ENCODE peak calls at places on chromosomes 11 and 22, in nine cellular contexts. O is GM12892; Y is stimulated activated CD4-positive, alpha-beta T cell treated with anti-CD3 and anti-CD28 coated beads, Interleukin-4, amount 100 ng/mL, for 48 hours; G is neural crest cell; K is activated naive CD8-positive, alpha-beta T cell treated with anti-CD3 and anti-CD28 coated beads for 36 hours; X is tibial nerve; L is Calu3; E is cardiac fibroblast; A is activated T-cell treated with anti-CD3 and anti-CD28 coated beads, Interleukin-2, amount 50 U/mL, for 1 hour. U is an unnamed sample.
A peak's percentile ranks its signal among the peaks of the same experiment; 100 is the strongest.

GRCh38 chr11:47863893-47864430 is 15.8 kb upstream of the NUP160 start:
- DNase-seq in O (no peak), G (no peak), X (no peak), E (no peak), L (no peak), A (no peak), Y (no peak), K (no peak), U (no peak)

GRCh38 chr11:128690746-128691091 is 3.2 kb upstream of the FLI1 start:
- DNase-seq in K (no peak), Y (no peak), X (no peak), O (no peak), A (no peak), E (no peak), L (no peak), G (no peak), U (peak; percentile 76)

GRCh38 chr11:121086866-121087265 is 14.2 kb upstream of the TECTA start:
- DNase-seq in X (no peak), L (no peak), E (peak; percentile 10), O (no peak), A (no peak), G (no peak), K (no peak), Y (no peak), U (no peak)

GRCh38 chr11:80980221-80980620 is 1539.4 kb upstream of the TENM4 start:
- DNase-seq in Y (no peak), A (no peak), K (no peak), E (peak; percentile 90), G (no peak), X (no peak), L (no peak), O (no peak), U (no peak)

GRCh38 chr22:48955351-48956311 is 872.0 kb downstream of the BRD1 start:
- DNase-seq in K (no peak), X (no peak), L (no peak), E (no peak), A (no peak), G (no peak), Y (no peak), O (no peak), U (peak; percentile 85)

GRCh38 chr22:38218661-38219331 is 17.0 kb downstream of the MAFF start:
- DNase-seq in X (peak; percentile 69), O (no peak), Y (peak; percentile 62), K (peak; percentile 26), G (no peak), A (peak; percentile 44), L (peak; percentile 97), E (peak; percentile 97), U (peak; percentile 99)

GRCh38 chr11:79940165-79940564 is 499.3 kb upstream of the TENM4 start:
- DNase-seq in E (peak; percentile 3), X (no peak), K (no peak), G (no peak), O (no peak), L (no peak), A (no peak), Y (no peak), U (no peak)

GRCh38 chr22:44147821-44148574 is 32.7 kb upstream of the PARVG start:
- DNase-seq in A (no peak), E (no peak), G (no peak), L (no peak), O (no peak), K (no peak), Y (no peak), X (no peak), U (peak; percentile 81)

GRCh38 chr22:49046546-49047305 is 780.9 kb downstream of the BRD1 start:
- DNase-seq in A (peak; percentile 28), K (peak; percentile 42), L (peak; percentile 5), Y (peak; percentile 11), X (no peak), O (no peak), E (no peak), G (peak; percentile 73), U (no peak)

GRCh38 chr11:111604392-111605009 is 2.3 kb downstream of the SIK2 start:
- DNase-seq in L (peak; percentile 19), O (no peak), A (no peak), K (no peak), Y (no peak), E (peak; percentile 66), G (no peak), X (no peak), U (peak; percentile 57)

GRCh38 chr11:1075341-1075911 is 752 bp downstream of the MUC2 start:
- DNase-seq in E (no peak), L (no peak), A (peak; percentile 10), O (no peak), Y (no peak), K (no peak), G (no peak), X (peak; percentile 8), U (peak; percentile 85)

GRCh38 chr22:37904572-37905533 is 1.2 kb upstream of the MICALL1 start:
- DNase-seq in A (no peak), E (peak; percentile 100), K (peak; percentile 26), Y (no peak), X (no peak), G (no peak), O (no peak), L (peak; percentile 53), U (peak; percentile 99)

GRCh38 chr11:61534025-61534900 is 25.7 kb downstream of the LRRC10B start:
- DNase-seq in A (no peak), Y (no peak), E (no peak), O (no peak), L (no peak), G (no peak), K (no peak), X (no peak), U (no peak)

GRCh38 chr11:808427-809286 is 1.1 kb upstream of the RPLP2 start:
- DNase-seq in E (no peak), G (no peak), K (no peak), X (no peak), Y (no peak), O (no peak), L (no peak), A (no peak), U (peak; percentile 94)

GRCh38 chr11:134527382-134528243 is 115.6 kb upstream of the B3GAT1 start:
- DNase-seq in K (no peak), E (no peak), L (no peak), Y (no peak), A (no peak), X (no peak), G (no peak), O (no peak), U (peak; percentile 68)

GRCh38 chr11:75265851-75266531 is 25.4 kb downstream of the TPBGL start:
- DNase-seq in O (no peak), G (no peak), Y (no peak), K (no peak), L (no peak), X (no peak), E (peak; percentile 30), A (no peak), U (peak; percentile 85)

U was measured in osteoblast.